ENCODE peak calls at places on chromosomes 4 and X, in eight cellular contexts. I is nephron progenitor cell, Q is SW480, A is retinal pigment epithelial cell, O is activated B cell treated with CpG ODN at 0.5 μM for 24 hours, Y is GM04504, J is A172, V is kidney glomerular epithelial cell. G is an unnamed sample.

GRCh38 chr4:118824141-118824540 is 11.8 kb downstream of the SEC24D start:
- DNase-seq in O (no peak), V (no peak), Q (no peak), J (no peak), A (no peak), I (no peak), Y (no peak), G (no peak)

GRCh38 chrX:112863850-112864249 is 23.2 kb upstream of the AMOT start:
- DNase-seq in O (no peak), A (no peak), I (no peak), J (no peak), Q (no peak), V (no peak), Y (no peak), G (no peak)

GRCh38 chr4:36328130-36328529 is 46.7 kb downstream of the DTHD1 start:
- DNase-seq in J (no peak), A (no peak), V (no peak), O (no peak), Y (no peak), I (no peak), Q (no peak), G (no peak)

GRCh38 chr4:61517144-61517543 is 317.0 kb downstream of the ADGRL3 start:
- DNase-seq in A (no peak), O (no peak), V (no peak), I (peak), J (no peak), Y (no peak), Q (no peak), G (no peak)

GRCh38 chr4:84968936-84969335 is 2.4 kb upstream of the WDFY3 start:
- DNase-seq in O (no peak), Q (no peak), Y (no peak), J (no peak), V (no peak), A (no peak), I (no peak), G (no peak)

GRCh38 chr4:159267940-159268327 is 165.1 kb downstream of the RAPGEF2 start:
- DNase-seq in O (no peak), V (no peak), J (peak), I (no peak), Y (no peak), A (no peak), Q (no peak), G (no peak)

GRCh38 chr4:138611017-138611416 is 368.9 kb upstream of the SLC7A11 start:
- DNase-seq in I (no peak), A (no peak), Y (no peak), Q (no peak), O (no peak), V (no peak), J (no peak), G (no peak)

GRCh38 chrX:95346854-95347253 is 1337.8 kb upstream of the DIAPH2 start:
- DNase-seq in A (no peak), Y (no peak), J (peak), V (no peak), O (no peak), I (no peak), Q (no peak), G (no peak)

GRCh38 chr4:105147226-105148151 is 813 bp downstream of the TET2 start:
- DNase-seq in Q (peak), O (no peak), I (peak), A (no peak), J (peak), Y (no peak), V (peak), G (peak)

GRCh38 chr4:74397748-74398426 is 32.9 kb downstream of the EREG start:
- DNase-seq in V (no peak), Q (no peak), J (no peak), I (no peak), Y (no peak), O (no peak), A (no peak), G (no peak)

GRCh38 chr4:133152801-133153526 is 3.9 kb downstream of the PCDH10 start:
- DNase-seq in Q (no peak), Y (no peak), J (peak), I (no peak), A (no peak), V (no peak), O (no peak), G (peak)